ENCODE peak calls at places on chromosomes 5 and 9, in five cellular contexts. One of them, this sample, is unnamed.

GRCh38 chr5:68658810-68659372 is 434.9 kb upstream of the SLC30A5 start:
- DNase-seq in body of pancreas: no peak
- DNase-seq in RWPE2: no peak
- DNase-seq in mammary epithelial cell: no peak
- DNase-seq in uterus: no peak
- DNase-seq in this sample: no peak

GRCh38 chr9:128001411-128002298 is 20.9 kb upstream of the EEIG1 start:
- DNase-seq in uterus: peak
- DNase-seq in RWPE2: no peak
- DNase-seq in body of pancreas: no peak
- DNase-seq in mammary epithelial cell: peak
- DNase-seq in this sample: peak

GRCh38 chr5:155082401-155082800 is 68.8 kb downstream of the KIF4B start:
- DNase-seq in uterus: no peak
- DNase-seq in RWPE2: no peak
- DNase-seq in mammary epithelial cell: peak
- DNase-seq in body of pancreas: no peak
- DNase-seq in this sample: peak

GRCh38 chr9:6055213-6055612 is 39.8 kb upstream of the RANBP6 start:
- DNase-seq in mammary epithelial cell: peak
- DNase-seq in body of pancreas: peak
- DNase-seq in uterus: no peak
- DNase-seq in RWPE2: no peak
- DNase-seq in this sample: peak

GRCh38 chr9:134781895-134782294 is 98.7 kb upstream of the FCN2 start:
- DNase-seq in body of pancreas: no peak
- DNase-seq in mammary epithelial cell: no peak
- DNase-seq in uterus: no peak
- DNase-seq in RWPE2: no peak
- DNase-seq in this sample: no peak

GRCh38 chr5:175254155-175254554 is 189.8 kb downstream of the DRD1 start:
- DNase-seq in RWPE2: no peak
- DNase-seq in mammary epithelial cell: no peak
- DNase-seq in uterus: no peak
- DNase-seq in body of pancreas: no peak
- DNase-seq in this sample: no peak

GRCh38 chr9:76624381-76625048 is 139.7 kb upstream of the PCA3 start:
- DNase-seq in mammary epithelial cell: no peak
- DNase-seq in body of pancreas: no peak
- DNase-seq in uterus: no peak
- DNase-seq in RWPE2: no peak
- DNase-seq in this sample: no peak

GRCh38 chr5:39661026-39661779 is 236.4 kb upstream of the DAB2 start:
- DNase-seq in mammary epithelial cell: peak
- DNase-seq in RWPE2: no peak
- DNase-seq in body of pancreas: no peak
- DNase-seq in uterus: no peak
- DNase-seq in this sample: peak

GRCh38 chr9:37732086-37732744 is 21.4 kb upstream of the TRMT10B start:
- DNase-seq in RWPE2: no peak
- DNase-seq in mammary epithelial cell: no peak
- DNase-seq in body of pancreas: no peak
- DNase-seq in uterus: no peak
- DNase-seq in this sample: no peak

GRCh38 chr9:83935276-83935890 is 14.2 kb upstream of the KIF27 start:
- DNase-seq in body of pancreas: no peak
- DNase-seq in uterus: no peak
- DNase-seq in mammary epithelial cell: peak
- DNase-seq in RWPE2: no peak
- DNase-seq in this sample: peak

GRCh38 chr9:14271078-14271673 is 42.8 kb downstream of the NFIB start:
- DNase-seq in RWPE2: no peak
- DNase-seq in mammary epithelial cell: peak
- DNase-seq in uterus: peak
- DNase-seq in body of pancreas: peak
- DNase-seq in this sample: peak

GRCh38 chr5:168076561-168076991 is 214.9 kb upstream of the WWC1 start:
- DNase-seq in RWPE2: no peak
- DNase-seq in body of pancreas: no peak
- DNase-seq in uterus: no peak
- DNase-seq in mammary epithelial cell: no peak
- DNase-seq in this sample: no peak

GRCh38 chr9:135443811-135444470 is 35.6 kb upstream of the PPP1R26 start:
- DNase-seq in body of pancreas: no peak
- DNase-seq in uterus: no peak
- DNase-seq in mammary epithelial cell: no peak
- DNase-seq in RWPE2: no peak
- DNase-seq in this sample: no peak

GRCh38 chr5:143229426-143229895 is 174.0 kb downstream of the NR3C1 start:
- DNase-seq in body of pancreas: no peak
- DNase-seq in RWPE2: no peak
- DNase-seq in uterus: no peak
- DNase-seq in mammary epithelial cell: no peak
- DNase-seq in this sample: no peak

GRCh38 chr5:107372723-107373487 is 297.8 kb downstream of the EFNA5 start:
- DNase-seq in mammary epithelial cell: no peak
- DNase-seq in RWPE2: no peak
- DNase-seq in uterus: no peak
- DNase-seq in body of pancreas: no peak
- DNase-seq in this sample: no peak

GRCh38 chr9:127224883-127225739 is 39.5 kb upstream of the GARNL3 start:
- DNase-seq in body of pancreas: peak
- DNase-seq in RWPE2: peak
- DNase-seq in mammary epithelial cell: peak
- DNase-seq in uterus: peak
- DNase-seq in this sample: peak

GRCh38 chr9:125995006-125995405 is 247.8 kb downstream of the PBX3 start:
- DNase-seq in RWPE2: no peak
- DNase-seq in mammary epithelial cell: no peak
- DNase-seq in body of pancreas: no peak
- DNase-seq in uterus: no peak
- DNase-seq in this sample: no peak
- H3K27ac ChIP-seq in RWPE2: no peak
- H3K27ac ChIP-seq in mammary epithelial cell: no peak
- H3K27ac ChIP-seq in body of pancreas: no peak
- H3K27ac ChIP-seq in uterus: no peak
- H3K27ac ChIP-seq in this sample: no peak

GRCh38 chr5:112604741-112605390 is 132.8 kb upstream of the APC start:
- DNase-seq in RWPE2: no peak
- DNase-seq in mammary epithelial cell: no peak
- DNase-seq in uterus: no peak
- DNase-seq in body of pancreas: no peak
- DNase-seq in this sample: no peak
- TF ChIP-seq CTCF in RWPE2: peak
- TF ChIP-seq CTCF in mammary epithelial cell: no peak
- TF ChIP-seq CTCF in uterus: no peak
- TF ChIP-seq CTCF in body of pancreas: no peak
- TF ChIP-seq CTCF in this sample: no peak

GRCh38 chr9:4237748-4238511 is 61.9 kb downstream of the GLIS3 start:
- DNase-seq in RWPE2: no peak
- DNase-seq in mammary epithelial cell: no peak
- DNase-seq in body of pancreas: no peak
- DNase-seq in uterus: no peak
- DNase-seq in this sample: no peak
- H3K27ac ChIP-seq in RWPE2: peak
- H3K27ac ChIP-seq in mammary epithelial cell: peak
- H3K27ac ChIP-seq in body of pancreas: peak
- H3K27ac ChIP-seq in uterus: peak
- H3K27ac ChIP-seq in this sample: no peak

GRCh38 chr5:148382961-148383360 is 797 bp upstream of the FBXO38 start:
- DNase-seq in uterus: no peak
- DNase-seq in RWPE2: no peak
- DNase-seq in body of pancreas: no peak
- DNase-seq in mammary epithelial cell: peak
- DNase-seq in this sample: no peak

GRCh38 chr5:148385094-148385493 is 1.3 kb downstream of the FBXO38 start:
- DNase-seq in uterus: no peak
- DNase-seq in RWPE2: no peak
- DNase-seq in mammary epithelial cell: no peak
- DNase-seq in body of pancreas: no peak
- DNase-seq in this sample: no peak

GRCh38 chr5:148381906-148382305 is 1.9 kb upstream of the FBXO38 start:
- DNase-seq in mammary epithelial cell: peak
- DNase-seq in body of pancreas: no peak
- DNase-seq in RWPE2: no peak
- DNase-seq in uterus: no peak
- DNase-seq in this sample: peak

GRCh38 chr5:148384389-148384756 is 615 bp downstream of the FBXO38 start:
- DNase-seq in body of pancreas: no peak
- DNase-seq in uterus: no peak
- DNase-seq in RWPE2: no peak
- DNase-seq in mammary epithelial cell: peak
- DNase-seq in this sample: peak

GRCh38 chr5:148383564-148384388 is at the start of gene FBXO38:
- DNase-seq in body of pancreas: peak
- DNase-seq in RWPE2: peak
- DNase-seq in uterus: peak
- DNase-seq in mammary epithelial cell: peak
- DNase-seq in this sample: peak
- TF ChIP-seq CTCF in body of pancreas: no peak
- TF ChIP-seq CTCF in RWPE2: peak
- TF ChIP-seq CTCF in uterus: peak
- TF ChIP-seq CTCF in mammary epithelial cell: no peak
- TF ChIP-seq CTCF in this sample: no peak

GRCh38 chr5:73117088-73117755 is 3.2 kb upstream of the TMEM171 start:
- DNase-seq in uterus: no peak
- DNase-seq in body of pancreas: no peak
- DNase-seq in mammary epithelial cell: no peak
- DNase-seq in RWPE2: no peak
- DNase-seq in this sample: no peak

GRCh38 chr5:73120222-73121108 is at the start of gene TMEM171:
- DNase-seq in uterus: peak
- DNase-seq in mammary epithelial cell: peak
- DNase-seq in RWPE2: peak
- DNase-seq in body of pancreas: peak
- DNase-seq in this sample: peak

GRCh38 chr5:73119492-73120157 is 750 bp upstream of the TMEM171 start:
- DNase-seq in body of pancreas: peak
- DNase-seq in mammary epithelial cell: peak
- DNase-seq in uterus: no peak
- DNase-seq in RWPE2: no peak
- DNase-seq in this sample: no peak

GRCh38 chr5:73116506-73116905 is 3.9 kb upstream of the TMEM171 start:
- DNase-seq in mammary epithelial cell: no peak
- DNase-seq in body of pancreas: no peak
- DNase-seq in uterus: no peak
- DNase-seq in RWPE2: no peak
- DNase-seq in this sample: no peak

DNA sequence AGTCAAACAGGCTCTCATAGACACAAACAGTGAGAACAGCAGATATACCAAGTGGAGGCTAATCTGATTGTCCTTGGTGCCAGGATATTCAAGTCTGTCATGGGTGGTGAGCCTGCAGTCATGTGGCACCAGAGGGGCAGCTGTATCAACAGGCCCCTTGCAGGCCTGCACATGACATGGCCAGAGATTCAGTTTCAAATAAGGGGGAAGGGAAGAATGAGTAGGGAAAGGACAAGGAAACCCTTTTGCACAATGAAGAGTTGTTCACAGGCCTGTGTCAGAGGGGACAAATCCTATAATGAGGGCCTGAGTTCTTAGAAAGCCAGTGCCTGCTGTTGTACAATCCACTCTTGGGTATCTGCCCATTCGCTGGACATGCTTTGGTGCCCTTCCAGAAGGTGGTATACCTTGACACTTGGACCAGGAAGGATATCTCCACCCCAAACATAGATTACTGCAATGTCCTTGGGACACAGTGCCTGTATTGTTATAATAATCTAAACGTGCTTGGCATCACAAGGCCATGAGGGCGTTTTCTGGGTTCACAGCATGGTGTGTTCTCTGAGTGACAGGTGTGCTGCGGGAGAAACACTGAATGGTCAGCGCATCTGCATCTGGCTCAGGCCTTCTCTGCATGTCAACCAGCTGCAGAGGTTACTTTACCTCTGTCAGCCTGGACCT is 1.9 kb upstream of the TMEM171 start:
- DNase-seq in uterus: no peak
- DNase-seq in RWPE2: no peak
- DNase-seq in mammary epithelial cell: peak
- DNase-seq in body of pancreas: no peak
- DNase-seq in this sample: no peak
- H3K27ac ChIP-seq in uterus: no peak
- H3K27ac ChIP-seq in RWPE2: no peak
- H3K27ac ChIP-seq in mammary epithelial cell: no peak
- H3K27ac ChIP-seq in body of pancreas: peak
- H3K27ac ChIP-seq in this sample: no peak

GRCh38 chr9:107465467-107466451 is 23.8 kb downstream of the KLF4 start:
- DNase-seq in body of pancreas: peak
- DNase-seq in RWPE2: no peak
- DNase-seq in mammary epithelial cell: peak
- DNase-seq in uterus: peak
- DNase-seq in this sample: peak
- TF ChIP-seq CTCF in body of pancreas: peak
- TF ChIP-seq CTCF in RWPE2: peak
- TF ChIP-seq CTCF in mammary epithelial cell: peak
- TF ChIP-seq CTCF in uterus: peak
- TF ChIP-seq CTCF in this sample: peak